ENCODE peak calls at places on chromosomes 7 and 10, in eight cellular contexts. K is HepG2, E is endothelial cell of umbilical vein, X is GM12878, Z is K562, Y is SK-N-SH, Q is H1, J is HCT116. H is an unnamed sample.

GRCh38 chr10:49272251-49273081 is 26.5 kb upstream of the C10orf71 start:
- DNase-seq in K (no peak), E (no peak), X (no peak), Z (no peak), Y (no peak), Q (peak; percentile 30), J (no peak), H (no peak)

GRCh38 chr7:123640583-123640982 is 15.1 kb upstream of the LMOD2 start:
- DNase-seq in K (no peak), E (no peak), X (no peak), Z (no peak), Y (no peak), Q (no peak), J (no peak), H (no peak)

GRCh38 chr7:32266932-32267475 is 196.8 kb upstream of the PDE1C start:
- DNase-seq in K (no peak), E (no peak), X (no peak), Z (no peak), Y (no peak), Q (no peak), J (no peak), H (peak; percentile 67)

GRCh38 chr7:20577362-20578069 is 38.0 kb upstream of the ABCB5 start:
- DNase-seq in K (no peak), E (no peak), X (no peak), Z (no peak), Y (no peak), Q (no peak), J (no peak), H (no peak)

GRCh38 chr7:3107228-3107763 is 63.6 kb upstream of the CARD11 start:
- DNase-seq in K (no peak), E (no peak), X (no peak), Z (no peak), Y (no peak), Q (no peak), J (no peak), H (no peak)

GRCh38 chr7:1665721-1666250 is 4.3 kb upstream of the ELFN1 start:
- DNase-seq in K (no peak), E (no peak), X (no peak), Z (peak; percentile 66), Y (peak; percentile 87), Q (peak; percentile 77), J (no peak), H (peak; percentile 43)

GRCh38 chr7:38007096-38007495 is 86.7 kb downstream of the EPDR1 start:
- DNase-seq in K (no peak), E (no peak), X (no peak), Z (no peak), Y (no peak), Q (no peak), J (no peak), H (no peak)

GRCh38 chr10:122407375-122408125 is 33.0 kb downstream of the PLEKHA1 start:
- DNase-seq in K (no peak), E (peak; percentile 23), X (no peak), Z (no peak), Y (no peak), Q (no peak), J (no peak), H (no peak)

GRCh38 chr7:33471636-33472242 is 342.4 kb downstream of the BBS9 start:
- DNase-seq in K (no peak), E (no peak), X (no peak), Z (no peak), Y (no peak), Q (no peak), J (no peak), H (no peak)

GRCh38 chr10:20105931-20106330 is 289.7 kb downstream of the PLXDC2 start:
- DNase-seq in K (no peak), E (no peak), X (no peak), Z (no peak), Y (no peak), Q (no peak), J (no peak), H (no peak)

GRCh38 chr10:20105236-20105635 is 289.0 kb downstream of the PLXDC2 start:
- DNase-seq in K (no peak), E (no peak), X (no peak), Z (no peak), Y (no peak), Q (no peak), J (no peak), H (no peak)

DNA sequence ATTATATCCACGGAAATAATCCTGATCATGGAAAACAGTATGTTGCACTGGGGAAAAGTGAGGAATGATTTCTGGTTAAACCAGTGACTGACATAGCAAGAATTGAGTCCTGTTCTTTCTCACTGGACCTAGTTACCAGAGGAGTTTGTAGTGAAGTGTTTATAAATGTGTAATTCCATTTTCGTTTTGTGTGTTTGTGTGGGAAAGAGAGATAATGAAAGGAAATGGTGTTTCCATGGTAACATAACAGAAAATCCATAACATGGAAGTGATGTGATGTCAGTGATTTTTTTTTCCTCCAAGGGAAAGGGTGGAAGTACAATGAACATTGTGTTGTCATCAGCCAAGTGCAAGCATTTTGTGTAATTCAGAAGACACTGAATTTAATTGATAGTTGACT is 283.9 kb downstream of the PLXDC2 start:
- DNase-seq in K (no peak), E (peak; percentile 18), X (no peak), Z (no peak), Y (peak; percentile 4), Q (no peak), J (no peak), H (no peak)
- TF ChIP-seq POLR2AphosphoS5 in K (no peak), E (no peak), X (no peak), Z (no peak), Y (no peak), Q (no peak), J (no peak), H (no peak)

DNA sequence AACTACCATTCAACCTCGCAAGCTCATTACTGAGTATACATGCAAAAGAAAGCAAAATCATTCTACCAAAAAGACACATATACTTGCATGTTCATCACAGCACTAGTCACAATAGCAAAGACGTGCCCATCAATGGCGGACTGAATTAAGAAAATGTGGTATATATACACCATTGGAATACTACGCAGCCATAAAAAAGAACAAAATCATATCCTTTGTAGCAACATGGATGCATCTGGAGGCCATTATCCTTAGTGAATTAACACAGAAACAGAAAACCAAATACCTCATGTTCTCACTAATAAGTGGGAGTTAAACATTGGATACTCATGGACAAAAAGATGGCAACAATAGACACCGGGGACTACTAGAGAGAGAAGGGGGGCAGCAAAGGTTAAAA is 6.4 kb downstream of the TRDMT1 start:
- DNase-seq in K (no peak), E (no peak), X (no peak), Z (no peak), Y (no peak), Q (no peak), J (no peak), H (no peak)
- H3K79me2 ChIP-seq in K (no peaks in the 10 kb centered on the region), E (peaks cover 11% of the 10 kb centered on the region), X (no peaks in the 10 kb centered on the region), Z (peaks cover 17% of the 10 kb centered on the region), Y (peaks cover 42% of the 10 kb centered on the region), Q (no peaks in the 10 kb centered on the region), J (no peaks in the 10 kb centered on the region), H (peaks cover 77% of the 10 kb centered on the region)

GRCh38 chr10:80159166-80159888 is 26.8 kb downstream of the PLAC9 start:
- DNase-seq in K (no peak), E (no peak), X (no peak), Z (no peak), Y (no peak), Q (no peak), J (no peak), H (no peak)
- TF ChIP-seq POLR2AphosphoS5 in K (no peak), E (no peak), X (no peak), Z (no peak), Y (no peak), Q (no peak), J (no peak), H (no peak)

DNA sequence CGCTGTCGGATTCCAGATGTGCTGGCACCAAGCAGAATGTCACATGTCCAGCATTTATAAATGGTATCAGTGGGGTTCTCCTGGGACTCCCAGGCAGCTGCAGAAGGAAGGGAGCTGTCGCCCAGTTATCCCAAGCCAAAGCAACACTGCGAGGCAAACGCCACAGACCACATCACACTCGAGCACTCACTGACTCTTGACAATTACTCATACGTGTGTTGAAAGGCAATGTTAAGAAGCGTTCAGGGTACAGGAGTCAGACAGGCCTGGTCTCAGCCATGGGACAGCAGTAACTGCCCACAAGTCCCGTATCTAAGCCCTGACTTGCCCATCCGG is 113.4 kb downstream of the DIP2C start:
- DNase-seq in K (no peak), E (no peak), X (no peak), Z (no peak), Y (no peak), Q (no peak), J (no peak), H (no peak)
- H3K79me2 ChIP-seq in K (no peaks in the 10 kb centered on the region), E (no peaks in the 10 kb centered on the region), X (no peaks in the 10 kb centered on the region), Z (no peaks in the 10 kb centered on the region), Y (peaks cover 89% of the 10 kb centered on the region), Q (peaks cover 12% of the 10 kb centered on the region), J (no peaks in the 10 kb centered on the region), H (peaks cover 47% of the 10 kb centered on the region)

DNA sequence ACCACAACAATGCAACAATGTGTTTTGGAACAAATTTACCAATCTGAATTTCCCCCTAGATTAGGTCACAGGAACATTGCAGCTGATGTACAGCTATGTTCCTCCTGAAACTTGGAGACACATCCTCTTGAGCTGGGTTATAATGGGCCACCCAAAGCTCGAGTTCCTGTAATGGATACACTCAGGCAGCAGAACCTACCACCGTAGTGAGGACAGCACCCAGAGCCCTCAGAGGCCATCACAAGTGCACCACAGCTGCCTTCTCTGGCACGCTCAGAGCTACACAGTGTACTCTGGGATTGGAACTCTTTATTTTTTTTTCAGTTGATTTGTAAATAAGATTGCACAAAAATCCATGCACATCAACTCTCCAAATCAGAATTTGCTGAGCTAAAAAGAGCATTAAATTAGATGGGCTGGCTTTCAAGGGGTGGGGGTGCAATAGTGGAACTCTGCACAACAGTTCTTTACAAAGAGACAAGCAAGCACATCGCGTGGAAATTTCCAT is 56.7 kb downstream of the EGFR start:
- DNase-seq in K (no peak), E (no peak), X (no peak), Z (no peak), Y (no peak), Q (no peak), J (no peak), H (no peak)
- TF ChIP-seq POLR2AphosphoS5 in K (no peak), E (no peak), X (no peak), Z (no peak), Y (no peak), Q (no peak), J (no peak), H (no peak)